ENCODE peak calls at places on chromosomes 6 and 20, in five cellular contexts. R is cardiac muscle cell, V is colonic mucosa, N is fibroblast of lung, U is BE2C. Y is an unnamed sample.
A peak's percentile ranks its signal among the peaks of the same experiment; 100 is the strongest.

GRCh38 chr20:17843246-17844132 is 125.1 kb downstream of the SNX5 start:
- DNase-seq in V (no peak), U (no peak), N (peak; percentile 99), R (peak; percentile 97), Y (no peak)

GRCh38 chr20:6612615-6612917 is 154.9 kb upstream of the BMP2 start:
- DNase-seq in N (no peak), V (no peak), U (no peak), R (no peak), Y (no peak)

GRCh38 chr6:41732601-41733348 is 2.6 kb downstream of the TFEB start:
- DNase-seq in V (no peak), U (peak; percentile 29), R (no peak), N (no peak), Y (peak; percentile 56)

GRCh38 chr6:129686941-129687627 is 22.9 kb downstream of the ARHGAP18 start:
- DNase-seq in R (peak; percentile 75), V (no peak), N (peak; percentile 72), U (no peak), Y (no peak)

GRCh38 chr6:102619585-102619984 is 1226.1 kb downstream of the GRIK2 start:
- DNase-seq in V (no peak), N (peak; percentile 5), R (peak; percentile 9), U (peak; percentile 14), Y (no peak)

GRCh38 chr6:167505782-167506181 is 180.9 kb downstream of the TTLL2 start:
- DNase-seq in V (no peak), N (no peak), R (no peak), U (no peak), Y (no peak)

GRCh38 chr6:27374824-27375612 is 13.5 kb upstream of the ZNF391 start:
- DNase-seq in N (peak; percentile 66), V (peak; percentile 86), R (peak; percentile 80), U (peak; percentile 56), Y (peak; percentile 88)

GRCh38 chr6:122878809-122879208 is 89.8 kb downstream of the SMPDL3A start:
- DNase-seq in V (no peak), R (no peak), N (no peak), U (no peak), Y (no peak)

GRCh38 chr6:17865243-17865642 is 122.2 kb downstream of the KIF13A start:
- DNase-seq in U (no peak), R (no peak), N (peak; percentile 60), V (peak; percentile 62), Y (peak; percentile 73)

GRCh38 chr20:5353624-5354496 is 37.1 kb upstream of the PROKR2 start:
- DNase-seq in R (peak; percentile 72), U (no peak), V (no peak), N (peak; percentile 59), Y (no peak)

GRCh38 chr6:52227495-52227894 is 16.8 kb downstream of the IL17F start:
- DNase-seq in U (no peak), V (no peak), N (no peak), R (no peak), Y (no peak)

GRCh38 chr6:156396068-156396771 is 381.0 kb upstream of the ARID1B start:
- DNase-seq in N (no peak), R (no peak), V (no peak), U (no peak), Y (no peak)

GRCh38 chr20:63086421-63087235 is 79.9 kb upstream of the BHLHE23 start:
- DNase-seq in U (peak; percentile 4), R (no peak), V (no peak), N (no peak), Y (peak; percentile 35)

GRCh38 chr20:53972179-53972578 is 98.2 kb downstream of the BCAS1 start:
- DNase-seq in V (no peak), U (no peak), N (no peak), R (no peak), Y (no peak)

GRCh38 chr20:11350126-11351005 is 567.3 kb upstream of the BTBD3 start:
- DNase-seq in V (peak; percentile 23), U (no peak), R (peak; percentile 89), N (peak; percentile 50), Y (no peak)

GRCh38 chr6:82712826-82713225 is 349.2 kb downstream of the TPBG start:
- DNase-seq in R (peak; percentile 2), U (no peak), V (no peak), N (no peak), Y (no peak)

GRCh38 chr6:166598441-166599138 is 12.1 kb upstream of the RAMACL start:
- DNase-seq in R (peak; percentile 96), N (peak; percentile 96), U (no peak), V (no peak), Y (no peak)

GRCh38 chr20:19047040-19047950 is 165.1 kb upstream of the SLC24A3 start:
- DNase-seq in R (no peak), V (peak; percentile 90), N (no peak), U (no peak), Y (no peak)

GRCh38 chr20:54980321-54980960 is 505.0 kb downstream of the DOK5 start:
- DNase-seq in U (no peak), N (peak; percentile 28), V (no peak), R (no peak), Y (no peak)

GRCh38 chr6:81451787-81452186 is 300.7 kb downstream of the TENT5A start:
- DNase-seq in V (no peak), N (peak; percentile 94), U (peak; percentile 16), R (peak; percentile 91), Y (no peak)

GRCh38 chr6:1247058-1247457 is 64.8 kb upstream of the FOXQ1 start:
- DNase-seq in N (no peak), R (no peak), U (no peak), V (no peak), Y (no peak)

GRCh38 chr6:43970913-43971775 is 156.1 kb downstream of the MRPL14 start:
- DNase-seq in R (no peak), N (peak; percentile 23), U (no peak), V (peak; percentile 74), Y (peak; percentile 33)

GRCh38 chr20:56181593-56181992 is 66.9 kb upstream of the MC3R start:
- DNase-seq in V (no peak), U (no peak), N (no peak), R (no peak), Y (no peak)

GRCh38 chr6:89799111-89799510 is 20.5 kb downstream of the MDN1 start:
- DNase-seq in U (no peak), R (no peak), V (no peak), N (no peak), Y (no peak)

GRCh38 chr20:51563597-51564332 is 21.2 kb upstream of the NFATC2 start:
- DNase-seq in N (peak; percentile 90), V (peak; percentile 56), U (peak; percentile 24), R (peak; percentile 88), Y (peak; percentile 11)

GRCh38 chr6:144248470-144249301 is 36.4 kb upstream of the UTRN start:
- DNase-seq in R (peak; percentile 79), U (no peak), V (no peak), N (peak; percentile 89), Y (no peak)

GRCh38 chr6:10947966-10948365 is 61.1 kb downstream of the SYCP2L start:
- DNase-seq in R (no peak), N (no peak), V (no peak), U (no peak), Y (no peak)

GRCh38 chr6:25614052-25614451 is 38.0 kb upstream of the SCGN start:
- DNase-seq in V (no peak), R (no peak), U (no peak), N (no peak), Y (no peak)
- TF ChIP-seq CTCF in V (no peak), R (no peak), U (no peak), N (no peak), Y (no peak)

GRCh38 chr20:8132632-8133587 is 844 bp downstream of the PLCB1 start:
- DNase-seq in V (peak; percentile 28), U (peak; percentile 53), R (peak; percentile 51), N (peak; percentile 40), Y (peak; percentile 37)

GRCh38 chr20:8130840-8131526 is 1.1 kb upstream of the PLCB1 start:
- DNase-seq in N (no peak), V (no peak), U (no peak), R (no peak), Y (no peak)

GRCh38 chr20:8131598-8132014 is 460 bp upstream of the PLCB1 start:
- DNase-seq in U (no peak), R (peak; percentile 69), V (no peak), N (peak; percentile 44), Y (no peak)

GRCh38 chr20:8133816-8134451 is 1.9 kb downstream of the PLCB1 start:
- DNase-seq in V (no peak), N (no peak), U (no peak), R (peak; percentile 43), Y (no peak)

GRCh38 chr20:8132015-8132631 is at the start of gene PLCB1:
- DNase-seq in U (peak; percentile 93), V (peak; percentile 71), N (peak; percentile 72), R (peak; percentile 94), Y (peak; percentile 83)
- H3K4me3 ChIP-seq in U (peak within 1 kb of the TSS; percentile 92), V (peak within 1 kb of the TSS; percentile 48), N (peak within 1 kb of the TSS; percentile 67), R (peak within 1 kb of the TSS; percentile 59), Y (peak within 1 kb of the TSS; percentile 61)

DNA sequence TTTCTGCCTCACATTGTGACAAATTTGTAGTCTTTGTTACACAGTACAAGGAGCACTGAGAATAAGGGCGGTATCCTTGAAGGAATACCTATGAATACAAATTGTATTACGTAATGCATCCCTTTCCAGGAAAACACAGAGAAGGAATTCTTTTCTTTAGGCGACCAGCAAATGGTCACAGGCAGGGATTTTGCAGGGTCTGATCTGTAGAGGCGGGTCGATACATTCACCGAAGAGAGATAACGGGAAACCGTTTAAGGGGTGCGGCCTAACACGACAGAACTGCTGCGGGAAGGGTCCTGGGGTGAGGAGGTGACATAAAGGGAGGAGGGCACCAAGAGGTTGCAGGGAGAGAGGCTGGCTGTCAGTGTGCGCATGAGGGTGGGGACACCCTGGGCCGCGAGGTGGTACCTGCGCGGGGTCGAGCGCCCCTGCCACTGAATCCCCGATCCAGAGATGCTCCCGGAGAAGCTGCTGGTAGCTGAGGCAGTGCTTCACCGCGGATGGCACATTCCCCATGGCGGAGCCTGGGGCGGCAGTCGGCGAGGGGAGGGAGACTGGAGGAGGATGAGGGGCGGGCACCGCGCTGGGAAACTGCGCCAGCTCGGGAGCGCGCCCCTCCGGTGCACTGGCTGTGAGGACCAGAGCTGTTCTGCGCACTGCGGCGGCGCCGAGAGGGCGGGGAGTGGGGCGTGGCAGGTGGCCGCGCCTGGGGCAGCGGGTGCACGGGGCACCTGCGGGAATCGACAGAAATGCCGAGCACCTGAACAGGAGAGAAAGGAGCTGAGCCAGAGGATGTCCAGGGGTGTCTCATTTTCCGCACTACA is at the start of gene HMGCLL1:
- DNase-seq in N (peak; percentile 15), R (peak; percentile 10), V (peak; percentile 26), U (peak; percentile 76), Y (peak; percentile 68)
- TF ChIP-seq CTCF in N (no peak), R (no peak), V (no peak), U (no peak), Y (peak; percentile 7)

DNA sequence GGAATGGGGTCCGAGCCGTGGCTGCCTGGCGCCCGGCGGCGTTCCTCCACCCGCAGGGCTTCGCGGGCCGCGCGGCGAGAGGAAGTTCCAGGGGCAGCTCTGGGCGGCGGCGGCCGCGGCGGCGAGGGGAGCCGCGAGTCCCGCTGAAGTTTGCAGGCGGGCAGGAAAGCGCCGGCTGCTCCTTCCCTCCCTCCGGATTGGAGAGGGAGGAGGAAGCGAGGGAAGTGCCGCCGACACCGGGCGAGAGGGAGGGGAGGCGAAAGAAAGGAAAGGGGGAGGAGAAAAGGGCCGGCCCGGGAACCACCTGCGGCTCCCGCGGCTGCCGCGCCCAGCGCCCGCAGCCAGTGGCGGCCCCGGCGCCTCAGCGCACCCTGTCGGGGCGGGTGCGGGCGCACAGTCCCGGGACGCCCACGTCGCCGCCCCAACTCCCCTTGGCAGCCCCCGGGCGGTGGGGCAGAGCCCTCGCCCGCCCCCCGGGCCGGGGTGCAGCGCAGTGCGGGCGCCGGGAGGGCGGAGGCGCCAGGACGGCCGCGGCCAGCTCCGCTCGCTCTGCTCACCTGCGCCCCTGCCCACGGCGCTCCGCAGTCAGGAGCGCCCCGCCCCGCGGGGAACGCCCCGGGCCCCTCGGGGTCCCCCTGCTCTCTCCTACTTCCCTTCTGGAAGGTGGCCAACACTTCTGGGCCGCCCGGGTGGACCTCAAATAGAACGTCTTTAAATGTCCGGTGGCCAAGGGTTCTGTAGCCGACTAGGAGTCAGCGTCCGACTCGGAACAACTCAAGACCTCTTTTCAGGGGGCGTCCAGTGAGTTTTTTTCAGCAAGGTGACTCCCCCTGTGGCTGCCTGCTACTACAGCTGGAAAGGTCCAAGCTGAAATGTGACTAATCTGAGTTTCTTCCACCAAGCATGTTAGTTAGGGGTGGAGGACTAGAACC is 80.3 kb upstream of the CCDC28A start:
- DNase-seq in V (peak; percentile 88), R (peak; percentile 74), U (peak; percentile 29), N (peak; percentile 77), Y (peak; percentile 53)
- H3K4me3 ChIP-seq in V (peak overlapping the region; percentile 61), R (peak overlapping the region; percentile 93), U (peak overlapping the region; percentile 50), N (peak overlapping the region; percentile 71), Y (peak overlapping the region; percentile 71)

Y was measured in dorsolateral prefrontal cortex.